ENCODE peak calls at places on chromosome 5, in nine cellular contexts. S is NCI-H1092 treated with DMSO at 0.1 percent for 48 hours; I is HEK293T; C is NCI-H446; Q is stimulated activated CD4-positive, alpha-beta T cell treated with anti-CD3 and anti-CD28 coated beads, Interleukin-2, amount 100 ng/mL, for 48 hours; Y is heart left ventricle; Z is A549; W is LHCN-M2; V is kidney. U is an unnamed sample.

GRCh38 chr5:168217497-168217896 is 73.9 kb upstream of the WWC1 start:
- DNase-seq in W (no peak), S (no peak), V (no peak), Y (no peak), C (no peak), I (no peak), Z (no peak), Q (no peak), U (no peak)

GRCh38 chr5:111251941-111252340 is 27.8 kb downstream of the CAMK4 start:
- DNase-seq in S (no peak), W (no peak), Y (no peak), Q (no peak), C (peak), V (no peak), Z (no peak), I (no peak), U (no peak)

GRCh38 chr5:122493091-122493775 is 181.2 kb downstream of the SNCAIP start:
- DNase-seq in V (peak), Y (peak), S (no peak), Z (no peak), I (peak), C (peak), W (no peak), Q (no peak), U (no peak)

GRCh38 chr5:73603998-73604397 is 22.0 kb upstream of the ARHGEF28 start:
- DNase-seq in W (peak), S (no peak), C (no peak), Z (no peak), I (no peak), Q (no peak), Y (no peak), V (no peak), U (no peak)

GRCh38 chr5:138445547-138446271 is 6.9 kb downstream of the REEP2 start:
- DNase-seq in Y (no peak), C (no peak), I (no peak), V (no peak), Z (no peak), W (no peak), Q (no peak), S (no peak), U (no peak)

GRCh38 chr5:74865799-74866652 is at the start of gene FAM169A:
- DNase-seq in S (no peak), C (peak), W (peak), Q (peak), V (peak), Z (peak), Y (peak), I (peak), U (peak)

GRCh38 chr5:77017668-77018067 is 12.5 kb upstream of the AGGF1 start:
- DNase-seq in Y (no peak), C (no peak), I (no peak), V (no peak), S (no peak), W (no peak), Q (no peak), Z (no peak), U (no peak)

GRCh38 chr5:1344975-1345838 is at the start of gene CLPTM1L:
- DNase-seq in Z (peak), Y (peak), V (peak), S (peak), Q (peak), W (peak), I (peak), C (peak), U (peak)

GRCh38 chr5:56412601-56413379 is 179.7 kb upstream of the ANKRD55 start:
- DNase-seq in C (no peak), I (no peak), V (peak), W (no peak), Z (no peak), Y (no peak), Q (no peak), S (no peak), U (no peak)

GRCh38 chr5:135033026-135033861 is 784 bp downstream of the PITX1 start:
- DNase-seq in S (peak), Z (peak), Q (no peak), C (no peak), I (peak), Y (peak), V (peak), W (peak), U (no peak)

GRCh38 chr5:154793599-154794524 is 38.7 kb downstream of the LARP1 start:
- DNase-seq in Q (no peak), Z (no peak), C (no peak), Y (no peak), W (no peak), V (no peak), I (no peak), S (no peak), U (no peak)

GRCh38 chr5:122639852-122640251 is 135.0 kb upstream of the SNX2 start:
- DNase-seq in C (no peak), Q (no peak), V (no peak), I (no peak), Z (no peak), W (no peak), S (no peak), Y (no peak), U (no peak)

GRCh38 chr5:135441919-135442318 is 5.2 kb downstream of the DCANP1 start:
- DNase-seq in S (no peak), W (no peak), Y (no peak), Z (no peak), C (no peak), V (no peak), I (no peak), Q (no peak), U (no peak)

GRCh38 chr5:146947181-146947941 is 68.8 kb upstream of the PPP2R2B start:
- DNase-seq in W (peak), Z (peak), C (peak), Y (no peak), Q (no peak), V (no peak), I (peak), S (peak), U (peak)

GRCh38 chr5:172085738-172086137 is 79.3 kb upstream of the FBXW11 start:
- DNase-seq in C (no peak), Q (no peak), Z (no peak), V (no peak), Y (no peak), S (no peak), I (no peak), W (no peak), U (no peak)

GRCh38 chr5:124847907-124848306 is 101.5 kb upstream of the ZNF608 start:
- DNase-seq in I (no peak), Z (no peak), C (no peak), Y (no peak), V (no peak), W (no peak), Q (no peak), S (peak), U (peak)

GRCh38 chr5:88671808-88672499 is 211.0 kb downstream of the MEF2C start:
- DNase-seq in W (no peak), Y (no peak), C (no peak), Z (no peak), I (no peak), V (no peak), S (no peak), Q (no peak), U (no peak)

GRCh38 chr5:154446183-154447073 is 631 bp downstream of the SAP30L start:
- DNase-seq in V (peak), I (peak), C (no peak), Q (peak), Y (peak), S (peak), Z (peak), W (peak), U (no peak)

GRCh38 chr5:123422433-123423277 is 548 bp downstream of the CEP120 start:
- DNase-seq in S (peak), V (no peak), I (peak), Y (no peak), Z (peak), Q (peak), W (peak), C (no peak), U (peak)

GRCh38 chr5:40386293-40386692 is 293.4 kb upstream of the PTGER4 start:
- DNase-seq in C (no peak), V (no peak), W (peak), S (no peak), I (no peak), Z (no peak), Q (no peak), Y (no peak), U (no peak)

GRCh38 chr5:179975713-179976030 is 68.0 kb upstream of the TBC1D9B start:
- DNase-seq in W (no peak), S (no peak), Z (no peak), Q (no peak), V (no peak), Y (no peak), I (no peak), C (no peak), U (no peak)

GRCh38 chr5:170527998-170528397 is 24.2 kb downstream of the KCNIP1 start:
- DNase-seq in C (no peak), Q (no peak), W (no peak), Y (no peak), Z (no peak), V (no peak), S (no peak), I (no peak), U (no peak)

GRCh38 chr5:11801061-11801460 is 103.2 kb downstream of the CTNND2 start:
- DNase-seq in W (no peak), V (no peak), C (no peak), I (no peak), S (no peak), Q (no peak), Y (no peak), Z (no peak), U (no peak)

GRCh38 chr5:67875637-67876036 is 339.9 kb upstream of the PIK3R1 start:
- DNase-seq in C (no peak), Y (no peak), Z (no peak), V (no peak), I (no peak), Q (no peak), S (no peak), W (no peak), U (no peak)